ENCODE peak calls at places on chromosomes 12 and 14, in nine cellular contexts. One of them, this sample, is unnamed.
A peak's percentile ranks its signal among the peaks of the same experiment; 100 is the strongest.

GRCh38 chr12:95151821-95152220 is 65.4 kb downstream of the FGD6 start:
- DNase-seq in GF-D8: no peak
- DNase-seq in AG09319: no peak
- DNase-seq in aorta: no peak
- DNase-seq in NCI-H526: no peak
- DNase-seq in GM12892: no peak
- DNase-seq in suprapubic skin: no peak
- DNase-seq in dorsolateral prefrontal cortex: no peak
- DNase-seq in HCT116: no peak
- DNase-seq in this sample: no peak

GRCh38 chr12:49928476-49928875 is 22.1 kb upstream of the AQP2 start:
- DNase-seq in GF-D8: no peak
- DNase-seq in AG09319: no peak
- DNase-seq in aorta: no peak
- DNase-seq in NCI-H526: no peak
- DNase-seq in GM12892: no peak
- DNase-seq in suprapubic skin: no peak
- DNase-seq in dorsolateral prefrontal cortex: peak; percentile 8
- DNase-seq in HCT116: no peak
- DNase-seq in this sample: no peak

GRCh38 chr14:84874436-84874835 is 655.5 kb upstream of the FLRT2 start:
- DNase-seq in GF-D8: no peak
- DNase-seq in AG09319: no peak
- DNase-seq in aorta: no peak
- DNase-seq in NCI-H526: no peak
- DNase-seq in GM12892: no peak
- DNase-seq in suprapubic skin: no peak
- DNase-seq in dorsolateral prefrontal cortex: no peak
- DNase-seq in HCT116: no peak
- DNase-seq in this sample: no peak

GRCh38 chr12:16611146-16611545 is 5.2 kb upstream of the LMO3 start:
- DNase-seq in GF-D8: no peak
- DNase-seq in AG09319: no peak
- DNase-seq in aorta: no peak
- DNase-seq in NCI-H526: no peak
- DNase-seq in GM12892: no peak
- DNase-seq in suprapubic skin: no peak
- DNase-seq in dorsolateral prefrontal cortex: no peak
- DNase-seq in HCT116: no peak
- DNase-seq in this sample: no peak

GRCh38 chr14:102768223-102769048 is 8.8 kb upstream of the TRAF3 start:
- DNase-seq in GF-D8: peak; percentile 54
- DNase-seq in AG09319: no peak
- DNase-seq in aorta: peak; percentile 67
- DNase-seq in NCI-H526: no peak
- DNase-seq in GM12892: no peak
- DNase-seq in suprapubic skin: no peak
- DNase-seq in dorsolateral prefrontal cortex: no peak
- DNase-seq in HCT116: no peak
- DNase-seq in this sample: no peak

GRCh38 chr12:71128191-71128590 is 29.6 kb downstream of the TSPAN8 start:
- DNase-seq in GF-D8: no peak
- DNase-seq in AG09319: no peak
- DNase-seq in aorta: no peak
- DNase-seq in NCI-H526: no peak
- DNase-seq in GM12892: no peak
- DNase-seq in suprapubic skin: no peak
- DNase-seq in dorsolateral prefrontal cortex: no peak
- DNase-seq in HCT116: no peak
- DNase-seq in this sample: no peak

GRCh38 chr12:64323476-64324225 is 66.9 kb downstream of the C12orf56 start:
- DNase-seq in GF-D8: no peak
- DNase-seq in AG09319: no peak
- DNase-seq in aorta: no peak
- DNase-seq in NCI-H526: no peak
- DNase-seq in GM12892: no peak
- DNase-seq in suprapubic skin: no peak
- DNase-seq in dorsolateral prefrontal cortex: no peak
- DNase-seq in HCT116: no peak
- DNase-seq in this sample: no peak

GRCh38 chr12:80230068-80230467 is 130.7 kb downstream of the OTOGL start:
- DNase-seq in GF-D8: no peak
- DNase-seq in AG09319: no peak
- DNase-seq in aorta: no peak
- DNase-seq in NCI-H526: no peak
- DNase-seq in GM12892: no peak
- DNase-seq in suprapubic skin: no peak
- DNase-seq in dorsolateral prefrontal cortex: no peak
- DNase-seq in HCT116: peak; percentile 4
- DNase-seq in this sample: no peak

GRCh38 chr12:112375105-112375504 is 7.1 kb downstream of the HECTD4 start:
- DNase-seq in GF-D8: no peak
- DNase-seq in AG09319: no peak
- DNase-seq in aorta: no peak
- DNase-seq in NCI-H526: no peak
- DNase-seq in GM12892: no peak
- DNase-seq in suprapubic skin: no peak
- DNase-seq in dorsolateral prefrontal cortex: no peak
- DNase-seq in HCT116: no peak
- DNase-seq in this sample: no peak

GRCh38 chr12:124727244-124727673 is 136.4 kb downstream of the SCARB1 start:
- DNase-seq in GF-D8: peak; percentile 94
- DNase-seq in AG09319: no peak
- DNase-seq in aorta: peak; percentile 93
- DNase-seq in NCI-H526: no peak
- DNase-seq in GM12892: no peak
- DNase-seq in suprapubic skin: peak; percentile 92
- DNase-seq in dorsolateral prefrontal cortex: peak; percentile 58
- DNase-seq in HCT116: peak; percentile 83
- DNase-seq in this sample: no peak

GRCh38 chr14:104383931-104384775 is 195.4 kb upstream of the C14orf180 start:
- DNase-seq in GF-D8: no peak
- DNase-seq in AG09319: no peak
- DNase-seq in aorta: no peak
- DNase-seq in NCI-H526: no peak
- DNase-seq in GM12892: no peak
- DNase-seq in suprapubic skin: peak; percentile 35
- DNase-seq in dorsolateral prefrontal cortex: peak; percentile 33
- DNase-seq in HCT116: no peak
- DNase-seq in this sample: no peak

GRCh38 chr12:19440916-19441315 is 1.6 kb downstream of the AEBP2 start:
- DNase-seq in GF-D8: no peak
- DNase-seq in AG09319: no peak
- DNase-seq in aorta: no peak
- DNase-seq in NCI-H526: no peak
- DNase-seq in GM12892: no peak
- DNase-seq in suprapubic skin: no peak
- DNase-seq in dorsolateral prefrontal cortex: no peak
- DNase-seq in HCT116: no peak
- DNase-seq in this sample: no peak

GRCh38 chr12:3490848-3491382 is at the start of gene PRMT8:
- DNase-seq in GF-D8: no peak
- DNase-seq in AG09319: no peak
- DNase-seq in aorta: no peak
- DNase-seq in NCI-H526: peak; percentile 78
- DNase-seq in GM12892: no peak
- DNase-seq in suprapubic skin: no peak
- DNase-seq in dorsolateral prefrontal cortex: peak; percentile 42
- DNase-seq in HCT116: no peak
- DNase-seq in this sample: no peak

GRCh38 chr14:99569725-99570541 is 34.1 kb downstream of the CCDC85C start:
- DNase-seq in GF-D8: no peak
- DNase-seq in AG09319: no peak
- DNase-seq in aorta: no peak
- DNase-seq in NCI-H526: no peak
- DNase-seq in GM12892: no peak
- DNase-seq in suprapubic skin: no peak
- DNase-seq in dorsolateral prefrontal cortex: no peak
- DNase-seq in HCT116: no peak
- DNase-seq in this sample: no peak

GRCh38 chr14:105255021-105255507 is 6.7 kb downstream of the BTBD6 start:
- DNase-seq in GF-D8: no peak
- DNase-seq in AG09319: no peak
- DNase-seq in aorta: no peak
- DNase-seq in NCI-H526: no peak
- DNase-seq in GM12892: no peak
- DNase-seq in suprapubic skin: no peak
- DNase-seq in dorsolateral prefrontal cortex: no peak
- DNase-seq in HCT116: no peak
- DNase-seq in this sample: no peak

GRCh38 chr12:57837779-57838562 is 8.6 kb downstream of the CTDSP2 start:
- DNase-seq in GF-D8: peak; percentile 60
- DNase-seq in AG09319: no peak
- DNase-seq in aorta: peak; percentile 73
- DNase-seq in NCI-H526: no peak
- DNase-seq in GM12892: no peak
- DNase-seq in suprapubic skin: no peak
- DNase-seq in dorsolateral prefrontal cortex: no peak
- DNase-seq in HCT116: no peak
- DNase-seq in this sample: peak; percentile 20

GRCh38 chr12:118424883-118425282 is 48.5 kb downstream of the SUDS3 start:
- DNase-seq in GF-D8: no peak
- DNase-seq in AG09319: no peak
- DNase-seq in aorta: no peak
- DNase-seq in NCI-H526: no peak
- DNase-seq in GM12892: no peak
- DNase-seq in suprapubic skin: no peak
- DNase-seq in dorsolateral prefrontal cortex: no peak
- DNase-seq in HCT116: no peak
- DNase-seq in this sample: no peak

GRCh38 chr12:55658635-55659391 is 22.1 kb downstream of the OR10P1 start:
- DNase-seq in GF-D8: no peak
- DNase-seq in AG09319: no peak
- DNase-seq in aorta: no peak
- DNase-seq in NCI-H526: no peak
- DNase-seq in GM12892: no peak
- DNase-seq in suprapubic skin: no peak
- DNase-seq in dorsolateral prefrontal cortex: no peak
- DNase-seq in HCT116: no peak
- DNase-seq in this sample: no peak

GRCh38 chr14:21711360-21711961 is 37.8 kb upstream of the OR4E1 start:
- DNase-seq in GF-D8: no peak
- DNase-seq in AG09319: no peak
- DNase-seq in aorta: no peak
- DNase-seq in NCI-H526: peak; percentile 39
- DNase-seq in GM12892: no peak
- DNase-seq in suprapubic skin: no peak
- DNase-seq in dorsolateral prefrontal cortex: no peak
- DNase-seq in HCT116: peak; percentile 26
- DNase-seq in this sample: peak; percentile 29

GRCh38 chr12:54587315-54587821 is 1.1 kb downstream of the PPP1R1A start:
- DNase-seq in GF-D8: no peak
- DNase-seq in AG09319: no peak
- DNase-seq in aorta: peak; percentile 59
- DNase-seq in NCI-H526: peak; percentile 57
- DNase-seq in GM12892: no peak
- DNase-seq in suprapubic skin: no peak
- DNase-seq in dorsolateral prefrontal cortex: peak; percentile 57
- DNase-seq in HCT116: no peak
- DNase-seq in this sample: no peak

GRCh38 chr12:1488908-1489381 is 105.4 kb downstream of the FBXL14 start:
- DNase-seq in GF-D8: no peak
- DNase-seq in AG09319: no peak
- DNase-seq in aorta: no peak
- DNase-seq in NCI-H526: no peak
- DNase-seq in GM12892: no peak
- DNase-seq in suprapubic skin: no peak
- DNase-seq in dorsolateral prefrontal cortex: no peak
- DNase-seq in HCT116: no peak
- DNase-seq in this sample: peak; percentile 71

GRCh38 chr12:54357802-54358619 is 6.3 kb downstream of the GPR84 start:
- DNase-seq in GF-D8: no peak
- DNase-seq in AG09319: no peak
- DNase-seq in aorta: no peak
- DNase-seq in NCI-H526: peak; percentile 29
- DNase-seq in GM12892: no peak
- DNase-seq in suprapubic skin: no peak
- DNase-seq in dorsolateral prefrontal cortex: no peak
- DNase-seq in HCT116: no peak
- DNase-seq in this sample: peak; percentile 73

GRCh38 chr12:122928891-122929538 is 33.1 kb upstream of the VPS37B start:
- DNase-seq in GF-D8: no peak
- DNase-seq in AG09319: no peak
- DNase-seq in aorta: no peak
- DNase-seq in NCI-H526: no peak
- DNase-seq in GM12892: no peak
- DNase-seq in suprapubic skin: no peak
- DNase-seq in dorsolateral prefrontal cortex: no peak
- DNase-seq in HCT116: no peak
- DNase-seq in this sample: no peak

GRCh38 chr14:59631237-59631636 is 54.6 kb upstream of the CCDC175 start:
- DNase-seq in GF-D8: no peak
- DNase-seq in AG09319: no peak
- DNase-seq in aorta: no peak
- DNase-seq in NCI-H526: peak; percentile 56
- DNase-seq in GM12892: no peak
- DNase-seq in suprapubic skin: no peak
- DNase-seq in dorsolateral prefrontal cortex: no peak
- DNase-seq in HCT116: no peak
- DNase-seq in this sample: no peak

GRCh38 chr12:65854629-65855028 is 30.3 kb downstream of the HMGA2 start:
- DNase-seq in GF-D8: no peak
- DNase-seq in AG09319: no peak
- DNase-seq in aorta: no peak
- DNase-seq in NCI-H526: no peak
- DNase-seq in GM12892: no peak
- DNase-seq in suprapubic skin: no peak
- DNase-seq in dorsolateral prefrontal cortex: no peak
- DNase-seq in HCT116: no peak
- DNase-seq in this sample: no peak

GRCh38 chr14:37343307-37344094 is 145.8 kb downstream of the MIPOL1 start:
- DNase-seq in GF-D8: no peak
- DNase-seq in AG09319: peak; percentile 12
- DNase-seq in aorta: no peak
- DNase-seq in NCI-H526: no peak
- DNase-seq in GM12892: no peak
- DNase-seq in suprapubic skin: no peak
- DNase-seq in dorsolateral prefrontal cortex: no peak
- DNase-seq in HCT116: no peak
- DNase-seq in this sample: no peak

GRCh38 chr14:51395361-51395849 is 155.4 kb downstream of the TMX1 start:
- DNase-seq in GF-D8: no peak
- DNase-seq in AG09319: peak; percentile 89
- DNase-seq in aorta: peak; percentile 51
- DNase-seq in NCI-H526: no peak
- DNase-seq in GM12892: no peak
- DNase-seq in suprapubic skin: peak; percentile 81
- DNase-seq in dorsolateral prefrontal cortex: peak; percentile 35
- DNase-seq in HCT116: no peak
- DNase-seq in this sample: no peak

GRCh38 chr12:106205208-106206069 is 42.4 kb downstream of the CKAP4 start:
- DNase-seq in GF-D8: no peak
- DNase-seq in AG09319: no peak
- DNase-seq in aorta: no peak
- DNase-seq in NCI-H526: peak; percentile 62
- DNase-seq in GM12892: no peak
- DNase-seq in suprapubic skin: no peak
- DNase-seq in dorsolateral prefrontal cortex: no peak
- DNase-seq in HCT116: peak; percentile 64
- DNase-seq in this sample: no peak

GRCh38 chr14:100989924-100990323 is 86.4 kb upstream of the RTL1 start:
- DNase-seq in GF-D8: no peak
- DNase-seq in AG09319: no peak
- DNase-seq in aorta: no peak
- DNase-seq in NCI-H526: no peak
- DNase-seq in GM12892: no peak
- DNase-seq in suprapubic skin: no peak
- DNase-seq in dorsolateral prefrontal cortex: no peak
- DNase-seq in HCT116: no peak
- DNase-seq in this sample: no peak

This sample was measured in DND-41.